ENCODE peak calls at places on chromosomes 12 and 14, in four cellular contexts. I is tibial artery, Z is GM06990, R is GM12864. C is an unnamed sample.

GRCh38 chr12:106684497-106684896 is 90.0 kb upstream of the RIC8B start:
- DNase-seq in I (no peak), Z (no peak), R (no peak), C (no peak)

GRCh38 chr12:3061129-3061857 is 15.9 kb upstream of the TSPAN9 start:
- DNase-seq in I (no peak), Z (no peak), R (no peak), C (no peak)

GRCh38 chr12:123967121-123967586 is 5.5 kb downstream of the CCDC92 start:
- DNase-seq in I (no peak), Z (no peak), R (no peak), C (no peak)

GRCh38 chr14:65949711-65950516 is 536.3 kb upstream of the CCDC196 start:
- DNase-seq in I (no peak), Z (peak), R (peak), C (peak)

GRCh38 chr14:90445011-90445410 is 48.2 kb downstream of the CALM1 start:
- DNase-seq in I (no peak), Z (no peak), R (no peak), C (no peak)

GRCh38 chr14:65703996-65704395 is 291.5 kb downstream of the FUT8 start:
- DNase-seq in I (no peak), Z (no peak), R (no peak), C (no peak)

GRCh38 chr12:79688376-79689040 is 2.3 kb downstream of the PAWR start:
- DNase-seq in I (no peak), Z (peak), R (no peak), C (no peak)

GRCh38 chr12:114721266-114721665 is 37.3 kb upstream of the TBX3 start:
- DNase-seq in I (no peak), Z (no peak), R (no peak), C (no peak)

GRCh38 chr12:130166306-130166705 is 4.0 kb downstream of the FZD10 start:
- DNase-seq in I (no peak), Z (no peak), R (no peak), C (no peak)

GRCh38 chr12:45050751-45051489 is at the start of gene DBX2:
- DNase-seq in I (no peak), Z (peak), R (no peak), C (peak)

GRCh38 chr12:63885401-63885800 is 40.9 kb downstream of the SRGAP1 start:
- DNase-seq in I (no peak), Z (no peak), R (no peak), C (no peak)

GRCh38 chr14:51657762-51658161 is 6.1 kb downstream of the FRMD6 start:
- DNase-seq in I (no peak), Z (no peak), R (no peak), C (no peak)

GRCh38 chr14:49769171-49769570 is 1.2 kb downstream of the KLHDC2 start:
- DNase-seq in I (no peak), Z (no peak), R (no peak), C (peak)

GRCh38 chr12:121467638-121468403 is 67.9 kb downstream of the RNF34 start:
- DNase-seq in I (no peak), Z (no peak), R (no peak), C (peak)

GRCh38 chr12:125892276-125892675 is 827.0 kb downstream of the AACS start:
- DNase-seq in I (no peak), Z (no peak), R (no peak), C (no peak)

GRCh38 chr12:3770891-3771290 is 18.0 kb upstream of the CRACR2A start:
- DNase-seq in I (no peak), Z (no peak), R (no peak), C (no peak)

GRCh38 chr12:12349711-12350665 is at the start of gene MANSC1:
- DNase-seq in I (peak), Z (peak), R (no peak), C (peak)

GRCh38 chr14:100906420-100906819 is 2.9 kb upstream of the RTL1 start:
- DNase-seq in I (no peak), Z (no peak), R (no peak), C (no peak)

GRCh38 chr12:530308-530707 is 70.6 kb downstream of the B4GALNT3 start:
- DNase-seq in I (no peak), Z (no peak), R (no peak), C (no peak)

GRCh38 chr12:45204757-45205156 is 11.1 kb upstream of the ANO6 start:
- DNase-seq in I (no peak), Z (no peak), R (no peak), C (no peak)

GRCh38 chr14:79442776-79443175 is 768.5 kb downstream of the DIO2 start:
- DNase-seq in I (no peak), Z (no peak), R (no peak), C (no peak)

GRCh38 chr14:68309121-68309520 is 483.7 kb downstream of the ZFP36L1 start:
- DNase-seq in I (no peak), Z (no peak), R (no peak), C (no peak)

GRCh38 chr14:53249059-53249458 is 95.9 kb upstream of the DDHD1 start:
- DNase-seq in I (no peak), Z (no peak), R (no peak), C (no peak)

GRCh38 chr14:30751646-30752416 is 122.5 kb upstream of the COCH start:
- DNase-seq in I (no peak), Z (no peak), R (no peak), C (no peak)

GRCh38 chr14:85475113-85475512 is 54.8 kb upstream of the FLRT2 start:
- DNase-seq in I (no peak), Z (no peak), R (no peak), C (no peak)

GRCh38 chr14:67940894-67941455 is 121.4 kb downstream of the RAD51B start:
- DNase-seq in I (peak), Z (no peak), R (no peak), C (no peak)

GRCh38 chr12:11568762-11569478 is 80.6 kb upstream of the ETV6 start:
- DNase-seq in I (no peak), Z (peak), R (peak), C (no peak)

DNA sequence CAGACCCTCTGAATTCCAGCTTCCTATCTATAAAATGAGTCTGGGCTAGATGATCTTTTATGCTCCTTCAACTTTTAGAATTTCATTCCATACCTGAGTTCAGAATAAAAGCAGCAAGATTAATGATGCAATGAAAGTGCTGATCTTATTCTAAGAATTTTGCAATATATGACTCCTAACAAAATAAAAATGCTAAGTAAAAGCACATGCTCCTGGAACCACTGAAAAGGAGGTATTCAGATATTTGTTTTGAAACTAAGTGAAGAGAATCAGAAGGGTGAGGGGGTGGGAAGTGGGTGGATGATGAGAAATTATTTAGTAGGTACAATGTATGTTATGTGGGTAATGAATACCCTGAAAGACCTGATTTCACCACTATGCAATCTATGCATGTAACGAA is 216.6 kb downstream of the PTPRO start:
- DNase-seq in I (no peak), Z (no peak), R (no peak), C (no peak)
- TF ChIP-seq CTCF in I (no peak), Z (no peak), R (no peak), C (no peak)

GRCh38 chr14:24275524-24276139 is 4.2 kb upstream of the RABGGTA start:
- DNase-seq in I (no peak), Z (no peak), R (no peak), C (no peak)

GRCh38 chr14:24271834-24272263 is 452 bp upstream of the RABGGTA start:
- DNase-seq in I (no peak), Z (no peak), R (no peak), C (no peak)

GRCh38 chr14:24274101-24274543 is 2.7 kb upstream of the RABGGTA start:
- DNase-seq in I (no peak), Z (peak), R (peak), C (peak)

GRCh38 chr14:24272442-24272841 is 1.0 kb upstream of the RABGGTA start:
- DNase-seq in I (no peak), Z (no peak), R (no peak), C (no peak)

DNA sequence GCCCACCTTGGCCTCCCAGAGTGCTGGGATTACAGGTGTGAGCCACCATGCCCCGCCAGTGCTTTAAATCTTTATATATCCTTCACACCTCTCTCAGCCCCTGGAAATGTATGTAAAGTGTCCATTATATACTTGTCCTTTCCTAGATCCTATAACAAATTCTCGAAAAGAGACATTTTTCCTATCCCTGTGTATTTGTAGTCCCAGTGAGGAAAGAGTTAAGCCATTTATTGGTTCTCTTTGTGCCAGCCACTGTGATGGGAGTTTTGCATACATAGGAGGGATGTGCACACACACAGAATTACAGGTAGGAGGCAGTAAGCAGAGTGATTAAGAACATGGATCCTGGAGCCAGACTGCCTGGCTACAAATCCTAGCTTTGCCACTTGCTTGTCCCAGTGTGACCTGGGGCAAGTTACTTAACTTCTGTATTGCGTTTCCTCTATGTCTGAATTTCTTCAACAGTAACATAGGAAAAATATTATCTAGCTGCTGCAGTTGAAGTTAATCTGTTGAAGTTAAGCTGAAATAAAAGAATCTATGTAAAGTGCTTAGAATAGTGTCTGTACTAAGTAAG is 2.1 kb upstream of the RABGGTA start:
- DNase-seq in I (no peak), Z (no peak), R (no peak), C (no peak)
- TF ChIP-seq CTCF in I (no peak), Z (peak), R (peak), C (no peak)

GRCh38 chr12:53478865-53479264 is 20.4 kb downstream of the MAP3K12 start:
- DNase-seq in I (no peak), Z (no peak), R (no peak), C (no peak)

GRCh38 chr12:53474819-53475218 is 22.9 kb downstream of the PCBP2 start:
- DNase-seq in I (no peak), Z (no peak), R (no peak), C (no peak)

GRCh38 chr12:53474077-53474476 is 22.2 kb downstream of the PCBP2 start:
- DNase-seq in I (no peak), Z (no peak), R (no peak), C (no peak)

GRCh38 chr12:53479314-53479713 is 19.9 kb downstream of the MAP3K12 start:
- DNase-seq in I (no peak), Z (no peak), R (no peak), C (no peak)

GRCh38 chr12:53476769-53477209 is 22.5 kb downstream of the MAP3K12 start:
- DNase-seq in I (no peak), Z (no peak), R (no peak), C (no peak)
- TF ChIP-seq CTCF in I (no peak), Z (peak), R (peak), C (no peak)

GRCh38 chr12:56600753-56601152 is 29.4 kb downstream of the BAZ2A start:
- DNase-seq in I (no peak), Z (no peak), R (no peak), C (no peak)

GRCh38 chr12:56602239-56602638 is 27.9 kb downstream of the BAZ2A start:
- DNase-seq in I (no peak), Z (no peak), R (no peak), C (no peak)

GRCh38 chr12:56599041-56599440 is 31.1 kb downstream of the BAZ2A start:
- DNase-seq in I (no peak), Z (no peak), R (no peak), C (no peak)

GRCh38 chr12:56599797-56600196 is 30.3 kb downstream of the BAZ2A start:
- DNase-seq in I (no peak), Z (no peak), R (no peak), C (no peak)

GRCh38 chr12:56601503-56601902 is 28.6 kb downstream of the BAZ2A start:
- DNase-seq in I (no peak), Z (no peak), R (no peak), C (peak)
- TF ChIP-seq CTCF in I (no peak), Z (peak), R (peak), C (no peak)

GRCh38 chr14:106378191-106378590 is 851.8 kb downstream of the TMEM121 start:
- DNase-seq in I (no peak), Z (no peak), R (no peak), C (no peak)
- TF ChIP-seq CTCF in I (no peak), Z (peak), R (peak), C (no peak)

DNA sequence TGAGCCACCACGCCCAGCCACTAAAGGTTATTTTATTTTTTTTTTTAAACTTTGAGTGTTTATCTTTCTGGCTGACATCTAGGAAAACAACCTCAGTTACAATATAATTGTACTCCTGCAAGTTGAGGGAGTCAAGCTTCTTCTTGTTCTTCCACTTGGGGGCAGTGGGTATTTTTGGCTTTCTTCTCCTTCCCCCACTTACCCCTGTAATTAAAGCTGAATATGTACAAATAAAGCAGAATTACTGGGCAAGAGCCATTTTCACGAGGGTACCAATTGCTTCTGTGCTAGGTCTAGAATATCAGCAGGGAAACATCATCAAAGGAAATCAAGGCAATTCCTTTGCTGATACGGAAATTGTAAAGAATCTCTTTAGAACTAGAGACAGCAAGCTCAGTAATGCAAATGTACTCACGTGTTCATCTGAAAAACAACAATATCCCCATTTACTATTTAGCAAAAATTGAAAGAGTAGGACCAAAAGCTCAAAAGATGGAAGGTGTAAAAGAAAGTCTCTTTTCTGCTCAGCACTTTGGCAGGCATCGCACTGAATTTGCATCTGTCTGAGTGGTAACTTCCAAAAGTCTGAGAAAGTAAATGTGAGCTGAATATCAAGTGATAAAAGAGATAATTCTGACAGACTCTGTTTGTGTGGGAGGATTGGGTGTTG is 72.8 kb downstream of the TAOK3 start:
- DNase-seq in I (no peak), Z (no peak), R (no peak), C (no peak)
- TF ChIP-seq CTCF in I (no peak), Z (peak), R (no peak), C (no peak)